ENCODE peak calls at places on chromosomes 3 and 15, in four cellular contexts. One of them, this sample, is unnamed.

GRCh38 chr15:73324496-73325170 is 44.1 kb downstream of the HCN4 start:
- DNase-seq in activated naive CD4-positive, alpha-beta T cell: no peak
- DNase-seq in RWPE1: no peak
- DNase-seq in NCI-H1092: no peak
- DNase-seq in this sample: no peak

GRCh38 chr3:126194713-126195305 is 14.4 kb upstream of the ALDH1L1 start:
- DNase-seq in NCI-H1092: no peak
- DNase-seq in activated naive CD4-positive, alpha-beta T cell: no peak
- DNase-seq in RWPE1: no peak
- DNase-seq in this sample: no peak

GRCh38 chr3:9787714-9788113 is 4.6 kb downstream of the TADA3 start:
- DNase-seq in NCI-H1092: no peak
- DNase-seq in activated naive CD4-positive, alpha-beta T cell: no peak
- DNase-seq in RWPE1: no peak
- DNase-seq in this sample: no peak

GRCh38 chr3:187741403-187742350 is 3.6 kb downstream of the BCL6 start:
- DNase-seq in NCI-H1092: no peak
- DNase-seq in activated naive CD4-positive, alpha-beta T cell: peak
- DNase-seq in RWPE1: peak
- DNase-seq in this sample: peak

GRCh38 chr3:86051058-86051457 is 939.9 kb downstream of the VGLL3 start:
- DNase-seq in activated naive CD4-positive, alpha-beta T cell: no peak
- DNase-seq in RWPE1: no peak
- DNase-seq in NCI-H1092: no peak
- DNase-seq in this sample: no peak

GRCh38 chr15:62841269-62841628 is 201.3 kb upstream of the TPM1 start:
- DNase-seq in activated naive CD4-positive, alpha-beta T cell: no peak
- DNase-seq in RWPE1: no peak
- DNase-seq in NCI-H1092: no peak
- DNase-seq in this sample: no peak

GRCh38 chr3:43542328-43543043 is 79.3 kb downstream of the ANO10 start:
- DNase-seq in NCI-H1092: no peak
- DNase-seq in activated naive CD4-positive, alpha-beta T cell: no peak
- DNase-seq in RWPE1: no peak
- DNase-seq in this sample: no peak

GRCh38 chr3:148173836-148174235 is 523.9 kb upstream of the AGTR1 start:
- DNase-seq in NCI-H1092: no peak
- DNase-seq in RWPE1: no peak
- DNase-seq in activated naive CD4-positive, alpha-beta T cell: no peak
- DNase-seq in this sample: no peak

GRCh38 chr3:174193559-174193958 is 665.6 kb upstream of the NAALADL2 start:
- DNase-seq in activated naive CD4-positive, alpha-beta T cell: no peak
- DNase-seq in RWPE1: no peak
- DNase-seq in NCI-H1092: no peak
- DNase-seq in this sample: no peak

GRCh38 chr3:175672119-175672689 is 813.1 kb downstream of the NAALADL2 start:
- DNase-seq in NCI-H1092: no peak
- DNase-seq in activated naive CD4-positive, alpha-beta T cell: no peak
- DNase-seq in RWPE1: no peak
- DNase-seq in this sample: no peak

GRCh38 chr3:165854696-165855095 is 17.5 kb upstream of the BCHE start:
- DNase-seq in activated naive CD4-positive, alpha-beta T cell: no peak
- DNase-seq in NCI-H1092: no peak
- DNase-seq in RWPE1: peak
- DNase-seq in this sample: peak

GRCh38 chr3:126127904-126128303 is 44.0 kb upstream of the SLC41A3 start:
- DNase-seq in activated naive CD4-positive, alpha-beta T cell: no peak
- DNase-seq in RWPE1: no peak
- DNase-seq in NCI-H1092: no peak
- DNase-seq in this sample: no peak

GRCh38 chr3:127304121-127304744 is 16.4 kb upstream of the PRR20G start:
- DNase-seq in RWPE1: peak
- DNase-seq in activated naive CD4-positive, alpha-beta T cell: no peak
- DNase-seq in NCI-H1092: peak
- DNase-seq in this sample: peak

GRCh38 chr3:64297563-64297962 is 72.3 kb upstream of the PRICKLE2 start:
- DNase-seq in activated naive CD4-positive, alpha-beta T cell: no peak
- DNase-seq in RWPE1: no peak
- DNase-seq in NCI-H1092: no peak
- DNase-seq in this sample: no peak

GRCh38 chr3:64627471-64628321 is 60.1 kb downstream of the ADAMTS9 start:
- DNase-seq in NCI-H1092: no peak
- DNase-seq in RWPE1: no peak
- DNase-seq in activated naive CD4-positive, alpha-beta T cell: no peak
- DNase-seq in this sample: no peak

GRCh38 chr3:176919836-176920760 is 277.2 kb downstream of the TBL1XR1 start:
- DNase-seq in NCI-H1092: peak
- DNase-seq in activated naive CD4-positive, alpha-beta T cell: no peak
- DNase-seq in RWPE1: no peak
- DNase-seq in this sample: peak

GRCh38 chr3:76495216-76495615 is 544.7 kb upstream of the ROBO2 start:
- DNase-seq in activated naive CD4-positive, alpha-beta T cell: no peak
- DNase-seq in NCI-H1092: no peak
- DNase-seq in RWPE1: peak
- DNase-seq in this sample: peak

GRCh38 chr15:67796728-67797127 is 28.6 kb upstream of the SKOR1 start:
- DNase-seq in activated naive CD4-positive, alpha-beta T cell: no peak
- DNase-seq in NCI-H1092: no peak
- DNase-seq in RWPE1: no peak
- DNase-seq in this sample: no peak

GRCh38 chr15:78077053-78077859 is at the start of gene TBC1D2B:
- DNase-seq in RWPE1: peak
- DNase-seq in NCI-H1092: peak
- DNase-seq in activated naive CD4-positive, alpha-beta T cell: peak
- DNase-seq in this sample: peak

GRCh38 chr3:14976317-14976716 is 28.9 kb downstream of the NR2C2 start:
- DNase-seq in activated naive CD4-positive, alpha-beta T cell: no peak
- DNase-seq in RWPE1: no peak
- DNase-seq in NCI-H1092: no peak
- DNase-seq in this sample: no peak

GRCh38 chr3:18393906-18394305 is 31.2 kb downstream of the SATB1 start:
- DNase-seq in NCI-H1092: no peak
- DNase-seq in RWPE1: peak
- DNase-seq in activated naive CD4-positive, alpha-beta T cell: no peak
- DNase-seq in this sample: peak

GRCh38 chr15:99110581-99111320 is 5.9 kb downstream of the SYNM start:
- DNase-seq in NCI-H1092: no peak
- DNase-seq in activated naive CD4-positive, alpha-beta T cell: no peak
- DNase-seq in RWPE1: no peak
- DNase-seq in this sample: no peak